ENCODE peak calls at places on chromosomes 2 and 18, in nine cellular contexts. One of them, this sample, is unnamed.

GRCh38 chr18:26963292-26963691 is 97.8 kb upstream of the AQP4 start:
- DNase-seq in nephron progenitor cell: no peak
- DNase-seq in adrenal gland: no peak
- DNase-seq in epithelial cell of esophagus: peak
- DNase-seq in retina: no peak
- DNase-seq in head of caudate nucleus: peak
- DNase-seq in RWPE1: no peak
- DNase-seq in NCI-H748 treated with DMSO at 0.1 percent for 48 hours: no peak
- DNase-seq in dermis blood vessel endothelial cell: no peak
- DNase-seq in this sample: peak

GRCh38 chr2:127605691-127606277 is 40.2 kb upstream of the GPR17 start:
- DNase-seq in nephron progenitor cell: no peak
- DNase-seq in adrenal gland: no peak
- DNase-seq in epithelial cell of esophagus: no peak
- DNase-seq in retina: no peak
- DNase-seq in head of caudate nucleus: no peak
- DNase-seq in RWPE1: no peak
- DNase-seq in NCI-H748 treated with DMSO at 0.1 percent for 48 hours: no peak
- DNase-seq in dermis blood vessel endothelial cell: no peak
- DNase-seq in this sample: no peak

GRCh38 chr18:26708814-26709717 is 156.4 kb downstream of the AQP4 start:
- DNase-seq in nephron progenitor cell: no peak
- DNase-seq in adrenal gland: no peak
- DNase-seq in epithelial cell of esophagus: no peak
- DNase-seq in retina: no peak
- DNase-seq in head of caudate nucleus: no peak
- DNase-seq in RWPE1: no peak
- DNase-seq in NCI-H748 treated with DMSO at 0.1 percent for 48 hours: no peak
- DNase-seq in dermis blood vessel endothelial cell: no peak
- DNase-seq in this sample: no peak

GRCh38 chr2:102313025-102313424 is 1.7 kb downstream of the IL1RL1 start:
- DNase-seq in nephron progenitor cell: no peak
- DNase-seq in adrenal gland: no peak
- DNase-seq in epithelial cell of esophagus: peak
- DNase-seq in retina: no peak
- DNase-seq in head of caudate nucleus: no peak
- DNase-seq in RWPE1: peak
- DNase-seq in NCI-H748 treated with DMSO at 0.1 percent for 48 hours: no peak
- DNase-seq in dermis blood vessel endothelial cell: peak
- DNase-seq in this sample: no peak

GRCh38 chr18:28365406-28365805 is 188.5 kb upstream of the CDH2 start:
- DNase-seq in nephron progenitor cell: no peak
- DNase-seq in adrenal gland: no peak
- DNase-seq in epithelial cell of esophagus: peak
- DNase-seq in retina: no peak
- DNase-seq in head of caudate nucleus: no peak
- DNase-seq in RWPE1: peak
- DNase-seq in NCI-H748 treated with DMSO at 0.1 percent for 48 hours: peak
- DNase-seq in dermis blood vessel endothelial cell: peak
- DNase-seq in this sample: peak

GRCh38 chr2:21254170-21254965 is 130.6 kb downstream of the TDRD15 start:
- DNase-seq in nephron progenitor cell: no peak
- DNase-seq in adrenal gland: no peak
- DNase-seq in epithelial cell of esophagus: no peak
- DNase-seq in retina: no peak
- DNase-seq in head of caudate nucleus: peak
- DNase-seq in RWPE1: no peak
- DNase-seq in NCI-H748 treated with DMSO at 0.1 percent for 48 hours: no peak
- DNase-seq in dermis blood vessel endothelial cell: no peak
- DNase-seq in this sample: no peak

GRCh38 chr2:232293191-232293590 is 85.4 kb upstream of the ALPP start:
- DNase-seq in nephron progenitor cell: no peak
- DNase-seq in adrenal gland: no peak
- DNase-seq in epithelial cell of esophagus: no peak
- DNase-seq in retina: no peak
- DNase-seq in head of caudate nucleus: no peak
- DNase-seq in RWPE1: no peak
- DNase-seq in NCI-H748 treated with DMSO at 0.1 percent for 48 hours: no peak
- DNase-seq in dermis blood vessel endothelial cell: no peak
- DNase-seq in this sample: no peak

GRCh38 chr2:14563324-14563723 is 69.2 kb upstream of the LRATD1 start:
- DNase-seq in nephron progenitor cell: no peak
- DNase-seq in adrenal gland: no peak
- DNase-seq in epithelial cell of esophagus: no peak
- DNase-seq in retina: no peak
- DNase-seq in head of caudate nucleus: no peak
- DNase-seq in RWPE1: no peak
- DNase-seq in NCI-H748 treated with DMSO at 0.1 percent for 48 hours: no peak
- DNase-seq in dermis blood vessel endothelial cell: no peak
- DNase-seq in this sample: no peak

GRCh38 chr2:234502285-234502918 is 5.5 kb upstream of the ARL4C start:
- DNase-seq in nephron progenitor cell: no peak
- DNase-seq in adrenal gland: no peak
- DNase-seq in epithelial cell of esophagus: peak
- DNase-seq in retina: peak
- DNase-seq in head of caudate nucleus: no peak
- DNase-seq in RWPE1: peak
- DNase-seq in NCI-H748 treated with DMSO at 0.1 percent for 48 hours: peak
- DNase-seq in dermis blood vessel endothelial cell: no peak
- DNase-seq in this sample: peak

GRCh38 chr2:239202343-239202742 is 198.5 kb downstream of the HDAC4 start:
- DNase-seq in nephron progenitor cell: no peak
- DNase-seq in adrenal gland: no peak
- DNase-seq in epithelial cell of esophagus: no peak
- DNase-seq in retina: no peak
- DNase-seq in head of caudate nucleus: no peak
- DNase-seq in RWPE1: no peak
- DNase-seq in NCI-H748 treated with DMSO at 0.1 percent for 48 hours: no peak
- DNase-seq in dermis blood vessel endothelial cell: no peak
- DNase-seq in this sample: no peak

GRCh38 chr2:158458617-158458920 is 1.8 kb downstream of the PKP4 start:
- DNase-seq in nephron progenitor cell: no peak
- DNase-seq in adrenal gland: no peak
- DNase-seq in epithelial cell of esophagus: no peak
- DNase-seq in retina: no peak
- DNase-seq in head of caudate nucleus: peak
- DNase-seq in RWPE1: no peak
- DNase-seq in NCI-H748 treated with DMSO at 0.1 percent for 48 hours: no peak
- DNase-seq in dermis blood vessel endothelial cell: no peak
- DNase-seq in this sample: no peak

GRCh38 chr2:203722411-203722810 is 16.0 kb downstream of the CD28 start:
- DNase-seq in nephron progenitor cell: no peak
- DNase-seq in adrenal gland: no peak
- DNase-seq in epithelial cell of esophagus: peak
- DNase-seq in retina: no peak
- DNase-seq in head of caudate nucleus: no peak
- DNase-seq in RWPE1: no peak
- DNase-seq in NCI-H748 treated with DMSO at 0.1 percent for 48 hours: peak
- DNase-seq in dermis blood vessel endothelial cell: no peak
- DNase-seq in this sample: no peak

GRCh38 chr2:215465246-215465645 is 29.4 kb upstream of the FN1 start:
- DNase-seq in nephron progenitor cell: no peak
- DNase-seq in adrenal gland: no peak
- DNase-seq in epithelial cell of esophagus: peak
- DNase-seq in retina: no peak
- DNase-seq in head of caudate nucleus: no peak
- DNase-seq in RWPE1: no peak
- DNase-seq in NCI-H748 treated with DMSO at 0.1 percent for 48 hours: peak
- DNase-seq in dermis blood vessel endothelial cell: peak
- DNase-seq in this sample: peak

GRCh38 chr2:184646177-184646576 is 47.8 kb downstream of the ZNF804A start:
- DNase-seq in nephron progenitor cell: no peak
- DNase-seq in adrenal gland: no peak
- DNase-seq in epithelial cell of esophagus: peak
- DNase-seq in retina: no peak
- DNase-seq in head of caudate nucleus: no peak
- DNase-seq in RWPE1: peak
- DNase-seq in NCI-H748 treated with DMSO at 0.1 percent for 48 hours: no peak
- DNase-seq in dermis blood vessel endothelial cell: no peak
- DNase-seq in this sample: no peak

GRCh38 chr2:43136862-43137261 is 89.5 kb downstream of the ZFP36L2 start:
- DNase-seq in nephron progenitor cell: no peak
- DNase-seq in adrenal gland: no peak
- DNase-seq in epithelial cell of esophagus: no peak
- DNase-seq in retina: no peak
- DNase-seq in head of caudate nucleus: no peak
- DNase-seq in RWPE1: no peak
- DNase-seq in NCI-H748 treated with DMSO at 0.1 percent for 48 hours: no peak
- DNase-seq in dermis blood vessel endothelial cell: no peak
- DNase-seq in this sample: no peak

GRCh38 chr18:46899274-46899948 is 17.9 kb downstream of the PIAS2 start:
- DNase-seq in nephron progenitor cell: no peak
- DNase-seq in adrenal gland: no peak
- DNase-seq in epithelial cell of esophagus: no peak
- DNase-seq in retina: no peak
- DNase-seq in head of caudate nucleus: no peak
- DNase-seq in RWPE1: no peak
- DNase-seq in NCI-H748 treated with DMSO at 0.1 percent for 48 hours: no peak
- DNase-seq in dermis blood vessel endothelial cell: no peak
- DNase-seq in this sample: no peak

GRCh38 chr2:75765798-75766197 is 55.1 kb upstream of the GCFC2 start:
- DNase-seq in nephron progenitor cell: no peak
- DNase-seq in adrenal gland: no peak
- DNase-seq in epithelial cell of esophagus: no peak
- DNase-seq in retina: no peak
- DNase-seq in head of caudate nucleus: no peak
- DNase-seq in RWPE1: no peak
- DNase-seq in NCI-H748 treated with DMSO at 0.1 percent for 48 hours: no peak
- DNase-seq in dermis blood vessel endothelial cell: no peak
- DNase-seq in this sample: no peak

GRCh38 chr2:17892726-17893534 is 14.5 kb downstream of the KCNS3 start:
- DNase-seq in nephron progenitor cell: no peak
- DNase-seq in adrenal gland: no peak
- DNase-seq in epithelial cell of esophagus: peak
- DNase-seq in retina: no peak
- DNase-seq in head of caudate nucleus: no peak
- DNase-seq in RWPE1: no peak
- DNase-seq in NCI-H748 treated with DMSO at 0.1 percent for 48 hours: peak
- DNase-seq in dermis blood vessel endothelial cell: no peak
- DNase-seq in this sample: peak

GRCh38 chr2:128314026-128314347 is 4.7 kb downstream of the HS6ST1 start:
- DNase-seq in nephron progenitor cell: no peak
- DNase-seq in adrenal gland: no peak
- DNase-seq in epithelial cell of esophagus: no peak
- DNase-seq in retina: no peak
- DNase-seq in head of caudate nucleus: no peak
- DNase-seq in RWPE1: no peak
- DNase-seq in NCI-H748 treated with DMSO at 0.1 percent for 48 hours: no peak
- DNase-seq in dermis blood vessel endothelial cell: no peak
- DNase-seq in this sample: no peak